ENCODE peak calls at places on chromosomes 2 and 18, in seven cellular contexts. One of them, this sample, is unnamed. For H3K36me3, the result is how much of the 10 kb centered on the place peaks cover.

GRCh38 chr2:57720728-57721627 is 325.6 kb upstream of the VRK2 start:
- DNase-seq in breast epithelium: no peak
- DNase-seq in right atrium auricular region: no peak
- DNase-seq in ovary: peak
- DNase-seq in H1: peak
- DNase-seq in BJ: peak
- DNase-seq in thyroid gland: peak
- DNase-seq in this sample: peak

GRCh38 chr2:186950694-186951093 is 101.7 kb upstream of the ZSWIM2 start:
- DNase-seq in breast epithelium: no peak
- DNase-seq in right atrium auricular region: peak
- DNase-seq in ovary: no peak
- DNase-seq in H1: peak
- DNase-seq in BJ: no peak
- DNase-seq in thyroid gland: no peak
- DNase-seq in this sample: peak

GRCh38 chr2:5125017-5125730 is 567.0 kb upstream of the SOX11 start:
- DNase-seq in breast epithelium: no peak
- DNase-seq in right atrium auricular region: no peak
- DNase-seq in ovary: no peak
- DNase-seq in H1: no peak
- DNase-seq in BJ: no peak
- DNase-seq in thyroid gland: no peak
- DNase-seq in this sample: no peak

GRCh38 chr2:45177870-45178269 is 168.6 kb upstream of the SIX2 start:
- DNase-seq in breast epithelium: no peak
- DNase-seq in right atrium auricular region: no peak
- DNase-seq in ovary: no peak
- DNase-seq in H1: no peak
- DNase-seq in BJ: peak
- DNase-seq in thyroid gland: no peak
- DNase-seq in this sample: peak

GRCh38 chr2:235390108-235390815 is 103.6 kb upstream of the AGAP1 start:
- DNase-seq in breast epithelium: no peak
- DNase-seq in right atrium auricular region: no peak
- DNase-seq in ovary: no peak
- DNase-seq in H1: no peak
- DNase-seq in BJ: no peak
- DNase-seq in thyroid gland: peak
- DNase-seq in this sample: no peak

GRCh38 chr2:128607440-128607839 is 288.8 kb upstream of the HS6ST1 start:
- DNase-seq in breast epithelium: peak
- DNase-seq in right atrium auricular region: no peak
- DNase-seq in ovary: no peak
- DNase-seq in H1: no peak
- DNase-seq in BJ: no peak
- DNase-seq in thyroid gland: peak
- DNase-seq in this sample: no peak

GRCh38 chr2:182831912-182832311 is 34.5 kb downstream of the FRZB start:
- DNase-seq in breast epithelium: no peak
- DNase-seq in right atrium auricular region: no peak
- DNase-seq in ovary: no peak
- DNase-seq in H1: no peak
- DNase-seq in BJ: no peak
- DNase-seq in thyroid gland: no peak
- DNase-seq in this sample: no peak

GRCh38 chr2:78065366-78065765 is 543.2 kb upstream of the LRRTM4 start:
- DNase-seq in breast epithelium: no peak
- DNase-seq in right atrium auricular region: no peak
- DNase-seq in ovary: no peak
- DNase-seq in H1: no peak
- DNase-seq in BJ: no peak
- DNase-seq in thyroid gland: no peak
- DNase-seq in this sample: no peak

GRCh38 chr2:56287974-56288373 is 104.2 kb downstream of the CCDC85A start:
- DNase-seq in breast epithelium: no peak
- DNase-seq in right atrium auricular region: no peak
- DNase-seq in ovary: no peak
- DNase-seq in H1: no peak
- DNase-seq in BJ: no peak
- DNase-seq in thyroid gland: no peak
- DNase-seq in this sample: peak

GRCh38 chr2:112483047-112483473 is 1.1 kb downstream of the TTL start:
- DNase-seq in breast epithelium: no peak
- DNase-seq in right atrium auricular region: no peak
- DNase-seq in ovary: no peak
- DNase-seq in H1: no peak
- DNase-seq in BJ: no peak
- DNase-seq in thyroid gland: peak
- DNase-seq in this sample: peak

GRCh38 chr2:240935101-240935876 is 29.2 kb downstream of the CROCC2 start:
- DNase-seq in breast epithelium: peak
- DNase-seq in right atrium auricular region: peak
- DNase-seq in ovary: no peak
- DNase-seq in H1: peak
- DNase-seq in BJ: no peak
- DNase-seq in thyroid gland: no peak
- DNase-seq in this sample: no peak

GRCh38 chr2:174035981-174036742 is 71.0 kb upstream of the SP3 start:
- DNase-seq in breast epithelium: no peak
- DNase-seq in right atrium auricular region: peak
- DNase-seq in ovary: no peak
- DNase-seq in H1: no peak
- DNase-seq in BJ: no peak
- DNase-seq in thyroid gland: no peak
- DNase-seq in this sample: no peak

GRCh38 chr2:48450936-48451602 is 78.9 kb upstream of the STON1 start:
- DNase-seq in breast epithelium: no peak
- DNase-seq in right atrium auricular region: no peak
- DNase-seq in ovary: no peak
- DNase-seq in H1: no peak
- DNase-seq in BJ: no peak
- DNase-seq in thyroid gland: no peak
- DNase-seq in this sample: no peak
- TF ChIP-seq CTCF in breast epithelium: no peak
- TF ChIP-seq CTCF in right atrium auricular region: no peak
- TF ChIP-seq CTCF in ovary: no peak
- TF ChIP-seq CTCF in H1: no peak
- TF ChIP-seq CTCF in BJ: no peak
- TF ChIP-seq CTCF in thyroid gland: no peak
- TF ChIP-seq CTCF in this sample: no peak

GRCh38 chr18:51077217-51077616 is 47.2 kb downstream of the SMAD4 start:
- DNase-seq in breast epithelium: no peak
- DNase-seq in right atrium auricular region: no peak
- DNase-seq in ovary: no peak
- DNase-seq in H1: no peak
- DNase-seq in BJ: peak
- DNase-seq in thyroid gland: no peak
- DNase-seq in this sample: no peak
- H3K36me3 ChIP-seq in breast epithelium: under half
- H3K36me3 ChIP-seq in right atrium auricular region: under half
- H3K36me3 ChIP-seq in ovary: under half
- H3K36me3 ChIP-seq in H1: under half
- H3K36me3 ChIP-seq in BJ: under half
- H3K36me3 ChIP-seq in thyroid gland: under half
- H3K36me3 ChIP-seq in this sample: under half

DNA sequence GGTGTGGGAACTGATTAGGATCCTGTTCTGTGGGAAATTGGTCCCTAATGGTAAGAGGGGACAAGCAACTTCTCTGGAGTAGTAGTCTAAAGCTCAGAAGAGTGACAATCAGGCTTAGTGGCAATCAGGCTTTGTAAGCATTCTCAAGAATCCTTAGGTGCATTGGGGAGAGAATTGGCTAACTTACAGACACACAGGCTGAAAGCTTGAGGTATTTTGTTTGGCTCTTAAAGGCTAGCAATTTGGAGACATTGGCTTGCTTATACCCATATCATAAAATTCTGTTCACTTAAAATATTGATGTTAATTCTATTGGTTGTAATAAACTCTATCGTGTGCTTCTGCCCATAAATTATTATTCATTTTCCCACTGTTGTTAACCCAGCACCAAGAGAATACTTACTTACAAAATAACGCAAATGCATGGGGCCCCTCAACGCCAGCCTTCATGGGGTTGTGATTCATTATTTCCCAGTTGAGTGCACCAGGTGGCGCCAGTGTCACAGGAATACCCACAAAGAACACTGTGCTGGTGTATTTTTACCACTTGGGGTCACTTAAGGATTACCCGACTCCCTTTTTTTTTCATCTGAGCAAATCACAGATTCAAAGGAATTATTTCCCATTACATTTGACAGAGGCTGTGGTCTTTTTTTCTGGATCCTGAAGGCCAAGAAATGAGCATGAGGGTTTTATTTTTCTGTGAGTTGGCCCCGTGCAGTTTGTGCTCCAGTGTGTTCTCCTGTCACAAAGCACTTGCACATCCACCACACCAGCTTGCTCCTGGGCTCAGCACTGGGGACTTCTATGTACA is 45.5 kb downstream of the DDX1 start:
- DNase-seq in breast epithelium: no peak
- DNase-seq in right atrium auricular region: peak
- DNase-seq in ovary: peak
- DNase-seq in H1: peak
- DNase-seq in BJ: no peak
- DNase-seq in thyroid gland: peak
- DNase-seq in this sample: no peak
- TF ChIP-seq CTCF in breast epithelium: peak
- TF ChIP-seq CTCF in right atrium auricular region: peak
- TF ChIP-seq CTCF in ovary: peak
- TF ChIP-seq CTCF in H1: peak
- TF ChIP-seq CTCF in BJ: peak
- TF ChIP-seq CTCF in thyroid gland: peak
- TF ChIP-seq CTCF in this sample: peak

DNA sequence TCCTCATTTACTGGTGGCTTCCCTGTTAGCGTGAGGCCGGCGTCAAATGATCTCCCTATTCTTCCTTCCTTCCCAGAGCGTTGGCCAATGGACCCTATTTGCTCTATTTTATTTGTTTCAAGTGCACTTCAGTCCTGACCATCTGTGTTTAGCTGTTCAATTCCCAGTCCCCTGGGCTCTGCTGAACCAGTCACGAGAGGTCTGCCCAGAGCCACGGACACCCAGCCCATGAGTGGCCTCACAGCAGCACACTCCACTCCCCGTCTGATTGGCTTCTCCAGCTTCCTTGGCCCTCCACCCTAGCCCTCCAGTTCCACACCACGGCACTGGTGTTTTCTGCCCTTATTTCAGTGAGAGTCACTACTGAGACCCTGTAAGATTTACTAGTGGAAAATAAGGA is 86.8 kb downstream of the COL6A3 start:
- DNase-seq in breast epithelium: no peak
- DNase-seq in right atrium auricular region: peak
- DNase-seq in ovary: no peak
- DNase-seq in H1: no peak
- DNase-seq in BJ: no peak
- DNase-seq in thyroid gland: no peak
- DNase-seq in this sample: no peak
- H3K36me3 ChIP-seq in breast epithelium: under half
- H3K36me3 ChIP-seq in right atrium auricular region: under half
- H3K36me3 ChIP-seq in ovary: under half
- H3K36me3 ChIP-seq in H1: under half
- H3K36me3 ChIP-seq in BJ: under half
- H3K36me3 ChIP-seq in thyroid gland: under half
- H3K36me3 ChIP-seq in this sample: under half

DNA sequence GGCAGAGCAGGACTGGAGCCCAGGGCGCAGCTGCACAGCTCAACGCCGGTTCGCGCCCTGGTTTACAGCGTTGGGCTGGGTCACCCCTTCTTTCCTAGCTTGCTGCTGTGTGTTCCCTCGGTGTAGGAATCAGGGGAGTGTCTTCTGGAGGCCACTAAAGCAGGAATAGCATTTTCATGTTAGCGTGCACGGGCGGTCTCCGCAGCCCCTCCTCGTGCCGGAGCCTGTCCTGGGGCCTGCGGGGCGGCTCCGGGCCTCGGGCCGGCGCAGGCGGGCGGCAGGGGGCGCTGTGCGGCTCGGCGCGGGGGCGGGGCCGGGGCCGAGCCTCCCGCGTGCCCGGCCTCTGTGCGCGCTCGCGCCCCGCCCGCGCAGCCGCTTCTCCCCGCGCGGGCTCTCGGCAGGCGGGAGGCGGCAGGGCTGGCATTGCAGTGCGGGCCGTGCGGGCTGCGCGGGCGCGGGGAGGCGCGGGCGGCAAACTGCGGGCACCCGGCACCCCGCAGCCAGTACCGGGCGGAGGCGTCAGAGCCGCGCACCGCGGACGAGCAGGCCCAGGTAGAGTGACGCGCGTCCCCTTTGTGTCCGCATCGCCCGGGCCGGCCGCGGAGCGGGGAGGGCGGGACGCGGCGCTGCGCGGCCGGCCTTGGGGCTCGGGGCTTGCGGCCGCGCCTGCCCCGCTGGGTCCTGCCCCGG is at the start of gene RNF144A:
- DNase-seq in breast epithelium: no peak
- DNase-seq in right atrium auricular region: no peak
- DNase-seq in ovary: peak
- DNase-seq in H1: peak
- DNase-seq in BJ: no peak
- DNase-seq in thyroid gland: peak
- DNase-seq in this sample: no peak
- TF ChIP-seq CTCF in breast epithelium: peak
- TF ChIP-seq CTCF in right atrium auricular region: no peak
- TF ChIP-seq CTCF in ovary: peak
- TF ChIP-seq CTCF in H1: peak
- TF ChIP-seq CTCF in BJ: peak
- TF ChIP-seq CTCF in thyroid gland: peak
- TF ChIP-seq CTCF in this sample: no peak

This sample was measured in kidney epithelial cell.